ENCODE peak calls at places on chromosomes 6 and 20, in eight cellular contexts. P is mesenchymal stem cell, T is EH, S is HFF-Myc, R is pancreas, I is dermis blood vessel endothelial cell, F is sigmoid colon, K is HTR-8/SVneo. W is an unnamed sample.

GRCh38 chr6:11366183-11366933 is 133.9 kb upstream of the NEDD9 start:
- DNase-seq in P (no peak), T (no peak), S (no peak), R (no peak), I (peak), F (no peak), K (no peak), W (no peak)

GRCh38 chr20:1898496-1899168 is 3.4 kb downstream of the SIRPA start:
- DNase-seq in P (no peak), T (no peak), S (no peak), R (no peak), I (no peak), F (no peak), K (no peak), W (no peak)

GRCh38 chr20:64116016-64116415 is 8.7 kb upstream of the NPBWR2 start:
- DNase-seq in P (no peak), T (no peak), S (no peak), R (peak), I (no peak), F (peak), K (no peak), W (no peak)

GRCh38 chr20:53609501-53610445 is 16.1 kb upstream of the ZNF217 start:
- DNase-seq in P (peak), T (peak), S (no peak), R (peak), I (peak), F (peak), K (peak), W (peak)

GRCh38 chr20:43748274-43748673 is 21.5 kb upstream of the GTSF1L start:
- DNase-seq in P (peak), T (peak), S (no peak), R (no peak), I (no peak), F (no peak), K (no peak), W (peak)

GRCh38 chr6:133132092-133132491 is 109.1 kb upstream of the EYA4 start:
- DNase-seq in P (no peak), T (peak), S (no peak), R (no peak), I (no peak), F (no peak), K (no peak), W (no peak)

GRCh38 chr6:134176283-134176975 is 124.0 kb upstream of the SLC2A12 start:
- DNase-seq in P (peak), T (peak), S (no peak), R (peak), I (peak), F (peak), K (no peak), W (peak)

GRCh38 chr6:137925299-137925698 is 58.2 kb downstream of the TNFAIP3 start:
- DNase-seq in P (no peak), T (no peak), S (no peak), R (no peak), I (no peak), F (no peak), K (no peak), W (no peak)

GRCh38 chr20:44552950-44553908 is 29.1 kb upstream of the PKIG start:
- DNase-seq in P (peak), T (peak), S (peak), R (no peak), I (peak), F (no peak), K (peak), W (peak)

GRCh38 chr6:40138273-40138720 is 204.0 kb upstream of the MOCS1 start:
- DNase-seq in P (no peak), T (no peak), S (no peak), R (peak), I (no peak), F (no peak), K (no peak), W (no peak)

GRCh38 chr6:13407709-13408695 is 79.4 kb downstream of the GFOD1 start:
- DNase-seq in P (peak), T (peak), S (no peak), R (peak), I (no peak), F (no peak), K (peak), W (peak)

GRCh38 chr20:24913076-24913628 is 35.9 kb upstream of the CST7 start:
- DNase-seq in P (no peak), T (no peak), S (no peak), R (no peak), I (no peak), F (peak), K (no peak), W (no peak)

GRCh38 chr20:7627734-7628663 is 312.3 kb downstream of the HAO1 start:
- DNase-seq in P (no peak), T (peak), S (peak), R (no peak), I (peak), F (no peak), K (no peak), W (no peak)

GRCh38 chr20:35595456-35595855 is 20.2 kb upstream of the SPAG4 start:
- DNase-seq in P (no peak), T (no peak), S (no peak), R (no peak), I (no peak), F (no peak), K (no peak), W (no peak)

GRCh38 chr20:62143118-62143975 is at the start of the genes PSMA7 and SS18L1:
- DNase-seq in P (peak), T (peak), S (no peak), R (peak), I (peak), F (peak), K (peak), W (peak)

GRCh38 chr6:27897580-27898206 is 14.5 kb downstream of the OR2B2 start:
- DNase-seq in P (no peak), T (no peak), S (no peak), R (no peak), I (no peak), F (no peak), K (no peak), W (no peak)

GRCh38 chr20:19212524-19213502 is at the start of gene SLC24A3:
- DNase-seq in P (peak), T (peak), S (no peak), R (peak), I (peak), F (peak), K (no peak), W (peak)

GRCh38 chr20:50295762-50296449 is 105.3 kb downstream of the CEBPB start:
- DNase-seq in P (no peak), T (no peak), S (no peak), R (no peak), I (no peak), F (peak), K (no peak), W (no peak)

GRCh38 chr20:37166867-37167266 is 12.3 kb upstream of the RPN2 start:
- DNase-seq in P (no peak), T (no peak), S (no peak), R (no peak), I (no peak), F (no peak), K (no peak), W (no peak)

GRCh38 chr6:44329858-44330257 is 12.6 kb upstream of the SPATS1 start:
- DNase-seq in P (no peak), T (no peak), S (no peak), R (no peak), I (no peak), F (no peak), K (no peak), W (no peak)

GRCh38 chr6:122389704-122390103 is 9.7 kb upstream of the HSF2 start:
- DNase-seq in P (peak), T (no peak), S (peak), R (no peak), I (no peak), F (no peak), K (no peak), W (no peak)

GRCh38 chr6:143125896-143126573 is 65.3 kb downstream of the AIG1 start:
- DNase-seq in P (peak), T (peak), S (no peak), R (no peak), I (no peak), F (no peak), K (no peak), W (peak)

GRCh38 chr20:60718743-60719142 is 533.3 kb upstream of the CDH4 start:
- DNase-seq in P (no peak), T (no peak), S (no peak), R (no peak), I (no peak), F (no peak), K (no peak), W (no peak)

GRCh38 chr20:7180261-7181045 is 413.0 kb downstream of the BMP2 start:
- DNase-seq in P (peak), T (no peak), S (no peak), R (no peak), I (no peak), F (no peak), K (no peak), W (no peak)

GRCh38 chr6:115766745-115767462 is 293.8 kb downstream of the FRK start:
- DNase-seq in P (no peak), T (no peak), S (no peak), R (no peak), I (no peak), F (no peak), K (no peak), W (no peak)

W was measured in amniotic epithelial cell.